ENCODE peak calls at places on chromosomes 2 and 18, in six cellular contexts. K is HepG2, Q is SK-N-SH, J is HCT116, H is mucosa of descending colon, F is left ventricle myocardium inferior. C is an unnamed sample.
A peak's percentile ranks its signal among the peaks of the same experiment; 100 is the strongest.

GRCh38 chr2:3611136-3611535 is 16.2 kb downstream of the COLEC11 start:
- DNase-seq in K (no peak), Q (no peak), J (no peak), H (no peak), F (no peak), C (no peak)

GRCh38 chr2:2573658-2574293 is 242.7 kb upstream of the MYT1L start:
- DNase-seq in K (peak; percentile 3), Q (peak; percentile 45), J (no peak), H (no peak), F (no peak), C (no peak)

GRCh38 chr18:3265564-3266033 is 3.7 kb downstream of the MYL12B start:
- DNase-seq in K (peak; percentile 52), Q (no peak), J (no peak), H (no peak), F (no peak), C (no peak)

GRCh38 chr2:60104514-60105501 is 448.6 kb downstream of the BCL11A start:
- DNase-seq in K (no peak), Q (no peak), J (no peak), H (peak; percentile 31), F (no peak), C (no peak)

GRCh38 chr2:229489016-229489415 is 217.9 kb upstream of the PID1 start:
- DNase-seq in K (no peak), Q (peak; percentile 46), J (no peak), H (no peak), F (no peak), C (no peak)

GRCh38 chr18:71020342-71021096 is 731.7 kb downstream of the SOCS6 start:
- DNase-seq in K (no peak), Q (no peak), J (no peak), H (no peak), F (no peak), C (no peak)

GRCh38 chr18:79585395-79586370 is 93.9 kb upstream of the CTDP1 start:
- DNase-seq in K (no peak), Q (no peak), J (no peak), H (no peak), F (peak; percentile 11), C (peak; percentile 42)

GRCh38 chr2:143514413-143514812 is 385.2 kb downstream of the ARHGAP15 start:
- DNase-seq in K (no peak), Q (no peak), J (no peak), H (no peak), F (no peak), C (no peak)

GRCh38 chr2:74095629-74096028 is 52.1 kb downstream of the BOLA3 start:
- DNase-seq in K (no peak), Q (no peak), J (no peak), H (peak; percentile 28), F (no peak), C (no peak)

GRCh38 chr2:98649135-98649991 is 41.0 kb downstream of the UNC50 start:
- DNase-seq in K (peak; percentile 83), Q (peak; percentile 70), J (peak; percentile 66), H (peak; percentile 95), F (peak; percentile 64), C (peak; percentile 60)

GRCh38 chr2:145070703-145071102 is 550.8 kb upstream of the ZEB2 start:
- DNase-seq in K (no peak), Q (no peak), J (no peak), H (no peak), F (no peak), C (no peak)

GRCh38 chr18:5461056-5461455 is 82.7 kb downstream of the EPB41L3 start:
- DNase-seq in K (no peak), Q (no peak), J (no peak), H (no peak), F (no peak), C (no peak)

GRCh38 chr18:75507636-75508035 is 80.1 kb upstream of the SMIM21 start:
- DNase-seq in K (no peak), Q (no peak), J (no peak), H (no peak), F (no peak), C (no peak)

GRCh38 chr2:215817046-215817445 is 196.3 kb downstream of the MREG start:
- DNase-seq in K (no peak), Q (no peak), J (no peak), H (no peak), F (no peak), C (no peak)

GRCh38 chr18:66419400-66419799 is 184.5 kb downstream of the CDH19 start:
- DNase-seq in K (no peak), Q (no peak), J (no peak), H (no peak), F (no peak), C (no peak)

GRCh38 chr18:74731097-74731496 is 133.4 kb downstream of the ZNF407 start:
- DNase-seq in K (no peak), Q (no peak), J (no peak), H (no peak), F (no peak), C (no peak)

GRCh38 chr2:101116348-101116747 is 34.8 kb downstream of the TBC1D8 start:
- DNase-seq in K (no peak), Q (no peak), J (no peak), H (no peak), F (no peak), C (no peak)

GRCh38 chr2:101115664-101116063 is 35.5 kb downstream of the TBC1D8 start:
- DNase-seq in K (no peak), Q (no peak), J (no peak), H (no peak), F (no peak), C (no peak)

GRCh38 chr2:101114815-101115214 is 36.4 kb downstream of the TBC1D8 start:
- DNase-seq in K (no peak), Q (no peak), J (no peak), H (peak; percentile 57), F (no peak), C (no peak)

GRCh38 chr2:101119431-101119830 is 31.8 kb downstream of the TBC1D8 start:
- DNase-seq in K (no peak), Q (no peak), J (no peak), H (no peak), F (peak; percentile 43), C (peak; percentile 55)

DNA sequence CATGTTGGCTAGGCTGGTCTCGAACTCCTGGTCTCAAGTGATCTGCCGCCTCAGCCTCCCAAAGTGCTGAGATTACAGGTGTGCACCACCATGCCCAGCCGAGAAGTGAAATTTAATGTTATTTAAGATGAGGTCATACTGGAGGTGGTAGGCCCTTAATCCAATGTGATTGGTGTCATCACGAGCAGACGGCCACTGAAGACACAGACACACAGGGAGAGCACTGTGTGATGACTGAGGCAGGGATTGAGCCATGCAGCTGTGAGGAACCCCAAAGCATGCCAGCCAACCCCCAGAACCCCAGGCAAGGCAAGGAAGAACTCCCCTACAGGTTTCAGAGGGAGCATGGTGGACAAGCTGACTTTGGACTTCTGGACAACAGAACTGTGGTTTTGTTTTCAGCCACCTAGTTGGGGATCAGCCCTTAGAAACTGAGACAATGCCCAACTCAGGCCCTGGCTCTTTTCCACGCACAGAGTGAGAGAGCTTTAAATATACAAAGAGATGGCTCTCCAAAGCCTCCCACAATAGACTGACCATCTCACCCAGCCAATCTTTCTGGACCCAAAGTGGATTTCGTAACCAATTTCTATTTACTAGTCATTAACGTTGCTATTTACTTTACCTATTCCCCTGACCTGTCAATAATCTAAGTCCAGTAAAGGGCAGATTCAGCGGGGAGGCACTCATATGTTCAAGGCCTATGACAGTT is 34.2 kb downstream of the TBC1D8 start:
- DNase-seq in K (peak; percentile 100), Q (no peak), J (no peak), H (no peak), F (no peak), C (peak; percentile 93)
- H3K4me1 ChIP-seq in K (peaks cover 97% of the 10 kb centered on the region), Q (peaks cover 57% of the 10 kb centered on the region), J (peaks cover 69% of the 10 kb centered on the region), H (peaks cover 35% of the 10 kb centered on the region), F (peaks cover 99% of the 10 kb centered on the region), C (peaks cover 3% of the 10 kb centered on the region)

GRCh38 chr2:179936654-179937053 is 70.4 kb downstream of the CWC22 start:
- DNase-seq in K (peak; percentile 74), Q (peak; percentile 4), J (peak; percentile 29), H (peak; percentile 70), F (no peak), C (peak; percentile 79)
- TF ChIP-seq CTCF in K (peak; percentile 71), Q (peak; percentile 57), J (peak; percentile 70), H (no peak), F (peak; percentile 43), C (peak; percentile 82)

DNA sequence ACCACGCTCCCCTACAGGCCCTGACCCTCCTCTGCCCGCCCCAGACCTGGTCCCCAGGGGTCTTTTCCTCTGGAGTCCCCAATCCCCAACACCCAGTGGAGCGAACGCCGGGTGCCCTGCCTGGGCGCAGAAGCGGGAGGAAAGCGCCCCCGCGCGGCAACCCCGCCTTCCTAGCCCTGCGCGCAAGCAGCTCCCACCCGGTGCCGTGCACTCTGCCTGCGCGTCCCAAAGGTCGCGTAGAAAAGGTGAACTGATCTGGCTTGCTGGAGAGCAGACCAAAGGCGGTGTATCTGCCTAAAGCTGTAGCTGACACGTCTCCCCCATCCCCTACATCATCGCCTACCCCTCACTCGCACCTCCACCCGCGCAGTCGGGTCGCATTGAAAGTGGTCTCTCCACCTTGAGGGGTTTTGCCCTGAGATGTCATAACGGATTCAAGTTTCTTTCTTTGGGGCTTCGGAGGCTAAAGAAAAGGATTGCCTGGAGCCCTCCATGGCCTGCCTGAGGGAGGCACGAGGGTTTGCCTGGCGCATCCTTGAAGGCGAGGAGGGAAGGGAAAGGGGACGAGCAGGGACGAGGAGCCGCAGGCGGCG is 5.7 kb downstream of the GAD1 start:
- DNase-seq in K (no peak), Q (peak; percentile 79), J (no peak), H (no peak), F (no peak), C (no peak)
- H3K4me3 ChIP-seq in K (no peak overlapping the region), Q (peak overlapping the region; percentile 31), J (no peak overlapping the region), H (no peak overlapping the region), F (peak overlapping the region; percentile 64), C (no peak overlapping the region)

GRCh38 chr2:36452279-36452678 is 96.7 kb downstream of the CRIM1 start:
- DNase-seq in K (no peak), Q (no peak), J (no peak), H (no peak), F (no peak), C (no peak)

GRCh38 chr2:36451512-36451911 is 95.9 kb downstream of the CRIM1 start:
- DNase-seq in K (no peak), Q (no peak), J (no peak), H (no peak), F (no peak), C (no peak)

GRCh38 chr2:36449943-36450392 is 94.4 kb downstream of the CRIM1 start:
- DNase-seq in K (no peak), Q (no peak), J (no peak), H (no peak), F (no peak), C (no peak)

GRCh38 chr2:36449213-36449612 is 93.6 kb downstream of the CRIM1 start:
- DNase-seq in K (no peak), Q (no peak), J (no peak), H (no peak), F (no peak), C (no peak)

DNA sequence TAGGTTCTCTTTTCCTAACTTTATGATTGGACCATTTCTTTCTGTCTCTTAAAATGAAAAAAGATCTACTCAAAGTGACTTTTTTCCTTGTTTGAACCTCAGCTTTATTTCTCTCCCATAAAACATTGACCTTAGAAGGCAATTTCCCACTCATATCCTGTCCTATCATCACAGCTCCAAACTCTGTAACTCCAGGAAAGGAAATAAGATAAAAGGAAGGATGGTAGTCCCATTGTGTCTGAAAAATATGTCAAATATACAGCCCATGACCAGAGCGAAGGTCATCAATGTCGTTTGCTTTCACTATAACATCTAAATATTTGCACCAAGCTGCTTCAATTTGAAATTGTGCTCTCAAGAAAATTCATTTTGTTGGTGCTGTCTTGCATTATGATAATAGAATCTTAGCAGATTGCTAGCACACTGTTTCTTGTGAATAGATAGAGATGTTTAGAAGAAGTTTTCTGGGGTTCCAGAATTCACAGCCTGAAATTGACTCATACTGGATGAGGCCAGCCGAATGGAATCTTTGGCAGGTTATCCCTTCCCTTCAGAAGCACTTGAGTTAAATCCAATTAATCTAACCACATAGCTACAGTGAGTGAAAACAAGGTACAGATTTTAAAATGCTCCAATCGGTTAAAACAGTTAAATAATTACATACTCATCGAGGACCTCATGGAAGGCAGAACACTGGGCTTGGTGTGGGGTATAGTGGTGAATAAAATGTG is 95.1 kb downstream of the CRIM1 start:
- DNase-seq in K (peak; percentile 37), Q (no peak), J (no peak), H (no peak), F (no peak), C (no peak)
- H3K4me1 ChIP-seq in K (peaks cover 73% of the 10 kb centered on the region), Q (peaks cover 8% of the 10 kb centered on the region), J (peaks cover 41% of the 10 kb centered on the region), H (no peaks in the 10 kb centered on the region), F (peaks cover 57% of the 10 kb centered on the region), C (no peaks in the 10 kb centered on the region)

C was measured in right lobe of liver.